ENCODE peak calls at places on chromosomes 13 and 19, in four cellular contexts. I is neural progenitor cell; C is activated T-cell treated with anti-CD3 and anti-CD28 coated beads, Interleukin-2, amount 50 U/mL, for 4 hours; O is activated CD4-positive, alpha-beta T cell treated with anti-CD3 and anti-CD28 coated beads, Interleukin-2, amount 50 U/mL, for 1 hour. E is an unnamed sample.

GRCh38 chr13:20161275-20161950 is 561 bp upstream of the GJA3 start:
- DNase-seq in I (peak), C (peak), O (peak), E (no peak)

GRCh38 chr19:15448778-15449619 is 757 bp downstream of the WIZ start:
- DNase-seq in I (peak), C (no peak), O (peak), E (no peak)

GRCh38 chr13:20134732-20135131 is 26.1 kb downstream of the GJA3 start:
- DNase-seq in I (no peak), C (no peak), O (no peak), E (no peak)

GRCh38 chr13:45368571-45368970 is 27.6 kb upstream of the TPT1 start:
- DNase-seq in I (no peak), C (no peak), O (no peak), E (peak)

GRCh38 chr13:48235100-48235813 is 2.3 kb downstream of the ITM2B start:
- DNase-seq in I (peak), C (no peak), O (no peak), E (no peak)

GRCh38 chr13:26867451-26868067 is 107.0 kb upstream of the GPR12 start:
- DNase-seq in I (peak), C (no peak), O (no peak), E (no peak)

GRCh38 chr13:57865600-57866294 is 234.2 kb downstream of the PCDH17 start:
- DNase-seq in I (no peak), C (no peak), O (no peak), E (no peak)

GRCh38 chr19:48341006-48341405 is 15.7 kb downstream of the EMP3 start:
- DNase-seq in I (no peak), C (no peak), O (no peak), E (peak)

GRCh38 chr13:38897521-38897920 is 93.1 kb downstream of the STOML3 start:
- DNase-seq in I (no peak), C (no peak), O (no peak), E (no peak)

GRCh38 chr19:44865196-44865767 is 19.2 kb downstream of the NECTIN2 start:
- DNase-seq in I (no peak), C (no peak), O (no peak), E (no peak)

GRCh38 chr19:4061683-4062575 is 4.8 kb downstream of the ZBTB7A start:
- DNase-seq in I (no peak), C (no peak), O (no peak), E (peak)

GRCh38 chr19:54464044-54464623 is 556 bp upstream of the LENG9 start:
- DNase-seq in I (peak), C (peak), O (peak), E (peak)

GRCh38 chr19:21322528-21322927 is 6.7 kb downstream of the ZNF708 start:
- DNase-seq in I (no peak), C (no peak), O (no peak), E (no peak)

GRCh38 chr19:43124360-43124759 is 41.9 kb upstream of the PSG2 start:
- DNase-seq in I (no peak), C (no peak), O (no peak), E (no peak)

GRCh38 chr19:1651061-1651547 is 1.3 kb downstream of the TCF3 start:
- DNase-seq in I (peak), C (peak), O (peak), E (no peak)

GRCh38 chr13:114281351-114282142 is at the start of gene UPF3A:
- DNase-seq in I (peak), C (peak), O (peak), E (peak)

GRCh38 chr19:2461751-2462634 is 5.2 kb upstream of the LMNB2 start:
- DNase-seq in I (peak), C (peak), O (peak), E (no peak)

GRCh38 chr13:94093652-94094310 is 385.7 kb downstream of the DCT start:
- DNase-seq in I (no peak), C (no peak), O (no peak), E (no peak)

GRCh38 chr19:16117594-16118033 is 5.9 kb downstream of the RAB8A start:
- DNase-seq in I (no peak), C (no peak), O (no peak), E (no peak)

GRCh38 chr19:39078436-39079200 is 5.5 kb upstream of the ACP7 start:
- DNase-seq in I (no peak), C (no peak), O (no peak), E (peak)